ENCODE peak calls at places on chromosomes 4 and X, in six cellular contexts. T, V, Y, I, D and Q are unnamed samples.

GRCh38 chrX:8191022-8191421 is 20.0 kb upstream of the VCX2 start:
- DNase-seq in V (no peak), D (no peak), T (no peak), Y (no peak), I (no peak), Q (no peak)

GRCh38 chr4:176339936-176340761 is 20.4 kb downstream of the SPCS3 start:
- DNase-seq in D (no peak), Y (peak), I (no peak), T (no peak), V (peak), Q (no peak)

GRCh38 chrX:70552174-70552704 is 107.6 kb downstream of the DLG3 start:
- DNase-seq in V (no peak), Y (no peak), T (no peak), I (no peak), D (no peak), Q (no peak)

GRCh38 chr4:102620697-102621497 is 119.7 kb downstream of the NFKB1 start:
- DNase-seq in D (no peak), V (peak), Y (peak), I (no peak), T (no peak), Q (no peak)

GRCh38 chr4:88609387-88609786 is 17.1 kb downstream of the HERC3 start:
- DNase-seq in I (no peak), Y (no peak), V (no peak), D (no peak), T (no peak), Q (no peak)

GRCh38 chrX:45781901-45782553 is 581.4 kb upstream of the DIPK2B start:
- DNase-seq in I (no peak), Y (peak), D (no peak), V (peak), T (no peak), Q (no peak)

GRCh38 chr4:45795165-45795564 is 328.7 kb downstream of the GABRG1 start:
- DNase-seq in I (no peak), D (no peak), T (no peak), V (no peak), Y (no peak), Q (no peak)

GRCh38 chr4:74503580-74503979 is 58.6 kb downstream of the AREG start:
- DNase-seq in I (no peak), T (no peak), D (no peak), V (peak), Y (peak), Q (no peak)

GRCh38 chr4:1393866-1394265 is 12.4 kb downstream of the NKX1-1 start:
- DNase-seq in Y (no peak), D (no peak), I (no peak), V (no peak), T (no peak), Q (no peak)

GRCh38 chr4:105712766-105713165 is 4.2 kb downstream of the GSTCD start:
- DNase-seq in Y (no peak), D (no peak), V (no peak), I (no peak), T (no peak), Q (no peak)

GRCh38 chr4:186622788-186623464 is 67.6 kb upstream of the MTNR1A start:
- DNase-seq in D (no peak), V (peak), T (no peak), I (no peak), Y (peak), Q (no peak)

GRCh38 chr4:40856836-40857362 is 107.1 kb downstream of the NSUN7 start:
- DNase-seq in D (peak), V (peak), T (no peak), I (peak), Y (peak), Q (no peak)

GRCh38 chrX:143580266-143580665 is 55.6 kb downstream of the SLITRK4 start:
- DNase-seq in Y (no peak), I (no peak), T (no peak), V (no peak), D (no peak), Q (no peak)

GRCh38 chr4:31021008-31021407 is 300.8 kb downstream of the PCDH7 start:
- DNase-seq in D (no peak), I (no peak), Y (no peak), V (no peak), T (no peak), Q (no peak)

GRCh38 chr4:4259484-4260100 is 11.6 kb upstream of the TMEM128 start:
- DNase-seq in D (no peak), Y (no peak), V (no peak), T (no peak), I (no peak), Q (no peak)

GRCh38 chrX:9278475-9279270 is 186.2 kb upstream of the TBL1X start:
- DNase-seq in I (no peak), V (peak), Y (peak), D (no peak), T (no peak), Q (no peak)

GRCh38 chr4:80610199-80610598 is 274.7 kb downstream of the CFAP299 start:
- DNase-seq in Y (no peak), T (no peak), V (no peak), I (no peak), D (no peak), Q (no peak)

GRCh38 chr4:113263274-113263673 is 213.8 kb downstream of the ANK2 start:
- DNase-seq in V (no peak), I (no peak), Y (no peak), D (no peak), T (no peak), Q (no peak)

GRCh38 chr4:125582302-125582701 is 267.5 kb downstream of the FAT4 start:
- DNase-seq in D (no peak), T (no peak), I (no peak), V (peak), Y (peak), Q (no peak)

GRCh38 chrX:100995469-100995868 is 26.0 kb downstream of the ARL13A start:
- DNase-seq in T (no peak), Y (peak), V (peak), D (no peak), I (no peak), Q (no peak)

GRCh38 chr4:67682266-67682665 is 18.7 kb downstream of the UBA6 start:
- DNase-seq in Y (no peak), V (no peak), I (no peak), T (no peak), D (no peak), Q (no peak)

GRCh38 chrX:39002466-39002865 is 201.2 kb downstream of the MID1IP1 start:
- DNase-seq in I (no peak), Y (no peak), V (no peak), T (no peak), D (no peak), Q (no peak)

GRCh38 chrX:5971300-5971699 is 257.4 kb downstream of the NLGN4X start:
- DNase-seq in D (no peak), T (no peak), V (peak), Y (no peak), I (no peak), Q (no peak)

GRCh38 chr4:143178923-143179322 is 5.8 kb upstream of the USP38 start:
- DNase-seq in Y (no peak), I (no peak), V (no peak), D (no peak), T (no peak), Q (no peak)